ENCODE peak calls at places on chromosome 21, in six cellular contexts. J is PC-3, Y is adrenal gland, N is psoas muscle, A is OCI-LY7, C is cardiac muscle cell. F is an unnamed sample.

GRCh38 chr21:37106998-37107397 is 33.9 kb downstream of the TTC3 start:
- DNase-seq in J (no peak), Y (no peak), N (no peak), A (no peak), C (no peak), F (no peak)

GRCh38 chr21:16587671-16588379 is 858.0 kb downstream of the USP25 start:
- DNase-seq in J (peak), Y (no peak), N (no peak), A (no peak), C (peak), F (peak)

GRCh38 chr21:40752125-40752524 is 94.8 kb downstream of the DSCAM start:
- DNase-seq in J (no peak), Y (no peak), N (no peak), A (no peak), C (no peak), F (no peak)

GRCh38 chr21:45347712-45348477 is 57.1 kb upstream of the COL18A1 start:
- DNase-seq in J (no peak), Y (peak), N (peak), A (no peak), C (no peak), F (no peak)

GRCh38 chr21:44800103-44800502 is 1.5 kb downstream of the UBE2G2 start:
- DNase-seq in J (peak), Y (no peak), N (no peak), A (peak), C (peak), F (peak)

GRCh38 chr21:43287111-43287973 is 118.5 kb downstream of the CRYAA start:
- DNase-seq in J (peak), Y (no peak), N (peak), A (no peak), C (no peak), F (no peak)

GRCh38 chr21:46098303-46099141 is 610 bp downstream of the COL6A2 start:
- DNase-seq in J (no peak), Y (peak), N (peak), A (no peak), C (peak), F (no peak)

GRCh38 chr21:30408782-30409494 is 13.1 kb downstream of the KRTAP13-1 start:
- DNase-seq in J (peak), Y (no peak), N (no peak), A (no peak), C (peak), F (peak)

GRCh38 chr21:42222386-42222785 is 3.4 kb downstream of the ABCG1 start:
- DNase-seq in J (no peak), Y (peak), N (no peak), A (no peak), C (no peak), F (no peak)

GRCh38 chr21:45780647-45781046 is 137.1 kb downstream of the PCBP3 start:
- DNase-seq in J (no peak), Y (no peak), N (no peak), A (no peak), C (no peak), F (no peak)

GRCh38 chr21:45525910-45526306 is 16.3 kb downstream of the SLC19A1 start:
- DNase-seq in J (no peak), Y (no peak), N (peak), A (no peak), C (no peak), F (no peak)

GRCh38 chr21:20646431-20646830 is 351.8 kb upstream of the NCAM2 start:
- DNase-seq in J (no peak), Y (no peak), N (no peak), A (no peak), C (no peak), F (no peak)

GRCh38 chr21:44529011-44529421 is 11.0 kb downstream of the KRTAP10-1 start:
- DNase-seq in J (no peak), Y (no peak), N (no peak), A (no peak), C (no peak), F (no peak)

GRCh38 chr21:40504825-40505224 is 342.1 kb downstream of the DSCAM start:
- DNase-seq in J (no peak), Y (no peak), N (no peak), A (no peak), C (no peak), F (no peak)

GRCh38 chr21:46002841-46003574 is 21.4 kb downstream of the COL6A1 start:
- DNase-seq in J (no peak), Y (peak), N (no peak), A (no peak), C (no peak), F (no peak)

GRCh38 chr21:24225432-24225831 is 1381.8 kb downstream of the MRPL39 start:
- DNase-seq in J (peak), Y (no peak), N (no peak), A (no peak), C (no peak), F (peak)

GRCh38 chr21:28781602-28782274 is 210.9 kb downstream of the LTN1 start:
- DNase-seq in J (peak), Y (no peak), N (no peak), A (peak), C (peak), F (peak)

GRCh38 chr21:42031816-42032215 is 21.7 kb upstream of the ZBTB21 start:
- DNase-seq in J (no peak), Y (no peak), N (no peak), A (peak), C (no peak), F (no peak)

GRCh38 chr21:37220433-37220980 is 46.6 kb downstream of the VPS26C start:
- DNase-seq in J (no peak), Y (no peak), N (no peak), A (no peak), C (peak), F (peak)

GRCh38 chr21:37675202-37675801 is 241.0 kb downstream of the KCNJ6 start:
- DNase-seq in J (peak), Y (peak), N (peak), A (peak), C (peak), F (peak)

GRCh38 chr21:23899561-23899960 is 1707.7 kb downstream of the MRPL39 start:
- DNase-seq in J (no peak), Y (no peak), N (no peak), A (no peak), C (no peak), F (no peak)

GRCh38 chr21:38027901-38028300 is 111.6 kb upstream of the KCNJ6 start:
- DNase-seq in J (peak), Y (no peak), N (no peak), A (no peak), C (peak), F (peak)

GRCh38 chr21:45041351-45041805 is 33.0 kb upstream of the ADARB1 start:
- DNase-seq in J (no peak), Y (peak), N (peak), A (no peak), C (peak), F (no peak)

GRCh38 chr21:37783016-37783415 is 133.2 kb downstream of the KCNJ6 start:
- DNase-seq in J (no peak), Y (no peak), N (no peak), A (no peak), C (no peak), F (no peak)

GRCh38 chr21:44710756-44711326 is 531 bp downstream of the TSPEAR start:
- DNase-seq in J (no peak), Y (no peak), N (no peak), A (no peak), C (no peak), F (no peak)

GRCh38 chr21:18499761-18500376 is 96.3 kb upstream of the TMPRSS15 start:
- DNase-seq in J (peak), Y (peak), N (no peak), A (peak), C (peak), F (no peak)

GRCh38 chr21:27700974-27701614 is 734.2 kb upstream of the ADAMTS5 start:
- DNase-seq in J (peak), Y (peak), N (peak), A (peak), C (peak), F (peak)

GRCh38 chr21:43360441-43361126 is 66.3 kb downstream of the SIK1 start:
- DNase-seq in J (no peak), Y (no peak), N (no peak), A (no peak), C (no peak), F (no peak)

GRCh38 chr21:16420086-16420724 is 690.4 kb downstream of the USP25 start:
- DNase-seq in J (no peak), Y (peak), N (peak), A (no peak), C (peak), F (peak)

GRCh38 chr21:35995522-35996088 is 64.7 kb downstream of the SETD4 start:
- DNase-seq in J (peak), Y (no peak), N (no peak), A (no peak), C (no peak), F (no peak)

GRCh38 chr21:38342734-38343133 is 85.9 kb downstream of the KCNJ15 start:
- DNase-seq in J (no peak), Y (no peak), N (no peak), A (no peak), C (peak), F (no peak)

GRCh38 chr21:32155226-32155625 is 123.6 kb downstream of the MIS18A start:
- DNase-seq in J (no peak), Y (no peak), N (no peak), A (no peak), C (no peak), F (no peak)

GRCh38 chr21:42513985-42514882 is 582 bp downstream of the SLC37A1 start:
- DNase-seq in J (peak), Y (peak), N (peak), A (peak), C (peak), F (peak)

GRCh38 chr21:41361786-41362604 is at the start of gene MX2:
- DNase-seq in J (peak), Y (peak), N (peak), A (peak), C (peak), F (peak)

GRCh38 chr21:32387151-32387550 is 5.7 kb downstream of the URB1 start:
- DNase-seq in J (no peak), Y (peak), N (no peak), A (no peak), C (no peak), F (no peak)

GRCh38 chr21:30083120-30083945 is 83.3 kb downstream of the CLDN17 start:
- DNase-seq in J (no peak), Y (no peak), N (no peak), A (no peak), C (no peak), F (no peak)

GRCh38 chr21:44966135-44967081 is 26.6 kb downstream of the SLX9 start:
- DNase-seq in J (no peak), Y (no peak), N (peak), A (no peak), C (peak), F (no peak)

GRCh38 chr21:44718571-44718970 is 7.2 kb upstream of the TSPEAR start:
- DNase-seq in J (no peak), Y (no peak), N (no peak), A (peak), C (no peak), F (no peak)

GRCh38 chr21:26469789-26470188 is 103.3 kb downstream of the CYYR1 start:
- DNase-seq in J (peak), Y (peak), N (no peak), A (no peak), C (peak), F (peak)

GRCh38 chr21:34885636-34886553 is 163.2 kb downstream of the RUNX1 start:
- DNase-seq in J (peak), Y (no peak), N (peak), A (no peak), C (peak), F (no peak)

GRCh38 chr21:34883501-34884271 is 165.4 kb downstream of the RUNX1 start:
- DNase-seq in J (peak), Y (no peak), N (no peak), A (no peak), C (peak), F (no peak)

GRCh38 chr21:34885125-34885524 is 164.0 kb downstream of the RUNX1 start:
- DNase-seq in J (peak), Y (no peak), N (no peak), A (no peak), C (no peak), F (no peak)

GRCh38 chr21:34882719-34883131 is 166.4 kb downstream of the RUNX1 start:
- DNase-seq in J (no peak), Y (no peak), N (no peak), A (peak), C (no peak), F (no peak)

GRCh38 chr21:34884346-34884929 is 164.7 kb downstream of the RUNX1 start:
- DNase-seq in J (peak), Y (no peak), N (no peak), A (no peak), C (no peak), F (no peak)
- H3K27ac ChIP-seq in J (peak), Y (no peak), N (no peak), A (no peak), C (no peak), F (no peak)

GRCh38 chr21:14120091-14120734 is 90.5 kb downstream of the LIPI start:
- DNase-seq in J (peak), Y (peak), N (no peak), A (peak), C (no peak), F (peak)
- TF ChIP-seq CTCF in J (peak), Y (peak), N (peak), A (peak), C (no peak), F (peak)

DNA sequence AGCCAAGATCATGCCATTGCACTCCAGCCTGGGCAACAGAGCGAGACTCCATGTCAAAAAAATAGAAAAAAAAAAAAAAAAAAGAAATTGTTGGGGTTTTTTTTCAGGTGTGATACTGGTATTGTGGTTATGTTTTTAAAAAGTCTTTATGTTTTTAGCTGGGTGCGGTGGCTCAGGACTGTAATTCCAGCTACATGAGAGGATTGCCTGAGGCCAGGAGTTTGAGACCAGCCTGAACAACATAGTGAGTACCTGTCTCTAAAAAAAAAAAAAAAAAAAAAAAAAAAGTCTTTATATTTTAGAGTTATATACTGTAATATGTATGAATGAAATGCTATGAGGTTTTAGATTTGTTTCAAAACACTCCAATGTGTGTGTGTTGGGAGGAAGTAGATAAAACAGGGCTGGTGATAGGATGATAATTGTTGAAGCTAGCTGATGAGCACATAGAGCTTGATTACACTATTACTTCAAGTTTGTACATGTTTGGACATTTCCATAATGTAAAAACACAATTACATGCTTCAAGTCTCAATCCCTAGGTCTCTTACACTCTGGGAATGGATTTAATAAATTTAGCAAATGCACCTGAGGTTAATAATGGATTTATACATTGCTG is 30.2 kb upstream of the ATP5PO start:
- DNase-seq in J (no peak), Y (no peak), N (no peak), A (no peak), C (no peak), F (no peak)
- H3K27ac ChIP-seq in J (no peak), Y (no peak), N (no peak), A (no peak), C (no peak), F (no peak)

GRCh38 chr21:39447264-39447663 is 1.7 kb upstream of the LCA5L start:
- DNase-seq in J (no peak), Y (no peak), N (no peak), A (no peak), C (no peak), F (no peak)

GRCh38 chr21:39441502-39442475 is 3.8 kb downstream of the LCA5L start:
- DNase-seq in J (peak), Y (peak), N (no peak), A (peak), C (peak), F (peak)

GRCh38 chr21:39451332-39452206 is at the start of gene SH3BGR:
- DNase-seq in J (peak), Y (peak), N (peak), A (no peak), C (peak), F (peak)

GRCh38 chr21:39444406-39445145 is 1.0 kb downstream of the LCA5L start:
- DNase-seq in J (peak), Y (peak), N (no peak), A (peak), C (peak), F (peak)

DNA sequence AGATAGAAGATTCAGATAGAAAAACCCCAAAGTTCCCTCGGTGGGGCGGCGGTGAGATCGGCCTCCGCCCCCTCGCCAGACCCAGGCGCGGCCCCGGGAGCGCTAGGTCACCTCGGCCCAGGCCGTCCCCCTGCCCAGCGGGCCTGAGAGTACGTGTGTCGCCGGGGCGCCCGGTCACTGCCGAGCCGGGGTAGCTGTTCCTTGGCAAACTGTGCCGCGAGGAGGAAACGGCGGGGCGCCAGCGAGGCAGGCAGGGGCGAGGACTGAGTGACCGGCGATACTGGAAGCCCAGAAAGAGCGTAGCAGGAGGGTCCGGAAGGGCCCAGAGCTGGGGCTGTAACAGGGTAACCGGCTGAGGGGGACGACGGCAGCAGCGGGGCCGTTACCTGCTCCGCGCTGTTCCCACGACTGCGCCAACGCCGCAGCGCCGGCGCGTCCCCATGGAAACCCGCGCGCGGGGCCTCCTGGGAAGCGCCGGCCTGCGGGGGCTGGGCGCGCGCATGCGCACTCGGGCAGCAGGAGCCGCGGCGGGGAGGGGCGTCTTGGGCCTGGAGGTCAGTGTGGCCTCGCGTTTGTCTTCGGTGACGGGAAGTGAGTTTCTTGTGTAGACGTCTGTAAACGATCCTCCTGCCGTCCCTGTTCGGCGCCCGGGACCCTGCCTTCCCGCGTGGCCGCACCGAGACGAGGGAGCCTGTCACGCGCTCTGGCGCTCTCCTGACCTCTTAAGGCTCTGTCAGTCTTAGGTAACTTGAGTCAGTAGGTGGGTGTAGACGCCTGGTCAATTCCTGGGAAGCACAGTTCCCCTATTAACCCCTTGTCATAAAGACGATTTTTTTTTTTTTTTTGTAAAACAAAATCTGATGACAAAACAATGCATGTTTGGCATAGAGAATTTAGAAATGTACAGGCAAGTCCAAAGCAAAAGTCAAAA is at the start of gene LCA5L:
- DNase-seq in J (peak), Y (peak), N (peak), A (peak), C (peak), F (peak)
- TF ChIP-seq CTCF in J (peak), Y (peak), N (no peak), A (peak), C (no peak), F (peak)